ENCODE peak calls at places on chromosomes 1 and 21, in nine cellular contexts. H is left ventricle myocardium superior; V is neural progenitor cell; S is tibial nerve; P is breast epithelium; D is NCI-H2081; F is AG08396; B is activated CD4-positive, alpha-beta memory T cell treated with anti-CD3 and anti-CD28 coated beads for 36 hours; I is CD4-positive, alpha-beta memory T cell. N is an unnamed sample.

GRCh38 chr1:47712596-47713299 is 274.9 kb downstream of the FOXD2 start:
- DNase-seq in H (no peak), V (no peak), S (no peak), P (no peak), D (no peak), F (no peak), B (no peak), I (no peak), N (no peak)

GRCh38 chr1:233245191-233245765 is 50.2 kb downstream of the PCNX2 start:
- DNase-seq in H (no peak), V (no peak), S (no peak), P (no peak), D (no peak), F (no peak), B (no peak), I (no peak), N (no peak)

GRCh38 chr1:179228783-179229213 is 679 bp downstream of the ABL2 start:
- DNase-seq in H (peak), V (peak), S (peak), P (no peak), D (peak), F (peak), B (peak), I (no peak), N (peak)

GRCh38 chr21:44964381-44964780 is 24.6 kb downstream of the SLX9 start:
- DNase-seq in H (peak), V (no peak), S (no peak), P (no peak), D (no peak), F (no peak), B (no peak), I (no peak), N (no peak)

GRCh38 chr1:155646307-155646706 is 36.3 kb downstream of the MSTO1 start:
- DNase-seq in H (peak), V (no peak), S (peak), P (no peak), D (no peak), F (no peak), B (no peak), I (no peak), N (no peak)

GRCh38 chr1:203796223-203796747 is 862 bp downstream of the ZBED6 start:
- DNase-seq in H (peak), V (no peak), S (peak), P (no peak), D (peak), F (no peak), B (peak), I (peak), N (peak)

GRCh38 chr1:219651993-219652392 is 39.1 kb upstream of the ZC3H11B start:
- DNase-seq in H (no peak), V (no peak), S (no peak), P (no peak), D (no peak), F (no peak), B (no peak), I (no peak), N (no peak)

GRCh38 chr1:52952112-52952511 is 25.0 kb downstream of the SCP2 start:
- DNase-seq in H (no peak), V (no peak), S (no peak), P (no peak), D (no peak), F (no peak), B (no peak), I (no peak), N (no peak)

GRCh38 chr1:32044246-32044645 is 28.5 kb upstream of the TMEM39B start:
- DNase-seq in H (no peak), V (no peak), S (no peak), P (no peak), D (no peak), F (no peak), B (no peak), I (no peak), N (no peak)

GRCh38 chr1:24182041-24182440 is 5.0 kb downstream of the IFNLR1 start:
- DNase-seq in H (no peak), V (no peak), S (no peak), P (no peak), D (no peak), F (no peak), B (no peak), I (no peak), N (no peak)